ENCODE peak calls at places on chromosomes 6 and 20, in nine cellular contexts. D, S, P, X, J, H, W, Z and O are unnamed samples. For H3K4me1, the result is how much of the 10 kb centered on the place peaks cover.

GRCh38 chr6:136725124-136725523 is 67.2 kb downstream of the MAP3K5 start:
- DNase-seq in H (no peak), S (no peak), Z (no peak), J (no peak), P (no peak), X (no peak), W (no peak), D (no peak), O (no peak)

GRCh38 chr6:33746036-33746600 is 587 bp downstream of the IP6K3 start:
- DNase-seq in J (no peak), W (no peak), P (no peak), Z (peak), D (no peak), S (peak), H (no peak), X (no peak), O (peak)

GRCh38 chr20:20235681-20236080 is 132.2 kb upstream of the INSM1 start:
- DNase-seq in S (no peak), Z (no peak), W (no peak), H (no peak), P (no peak), J (no peak), X (no peak), D (no peak), O (no peak)

GRCh38 chr6:170225852-170226417 is 64.9 kb downstream of the DLL1 start:
- DNase-seq in J (no peak), P (peak), H (no peak), D (no peak), X (peak), Z (peak), S (no peak), W (no peak), O (no peak)

GRCh38 chr6:28003661-28004060 is 46.6 kb downstream of the OR2B6 start:
- DNase-seq in W (no peak), J (no peak), S (no peak), H (no peak), D (no peak), Z (no peak), X (no peak), P (no peak), O (no peak)

GRCh38 chr6:1538810-1539482 is 70.8 kb upstream of the FOXC1 start:
- DNase-seq in D (no peak), J (no peak), W (no peak), S (peak), H (no peak), Z (peak), P (no peak), X (no peak), O (no peak)

GRCh38 chr6:39221746-39222641 is 7.3 kb downstream of the KCNK5 start:
- DNase-seq in Z (no peak), P (no peak), J (no peak), H (no peak), D (no peak), X (no peak), S (no peak), W (no peak), O (no peak)

GRCh38 chr6:43941174-43941573 is 171.2 kb downstream of the VEGFA start:
- DNase-seq in S (no peak), W (no peak), H (no peak), X (no peak), P (no peak), Z (no peak), D (no peak), J (no peak), O (no peak)

GRCh38 chr6:135600086-135600702 is 102.7 kb upstream of the AHI1 start:
- DNase-seq in P (peak), W (no peak), D (no peak), S (no peak), Z (no peak), X (no peak), H (no peak), J (no peak), O (no peak)

GRCh38 chr20:56504373-56505005 is 20.1 kb upstream of the FAM209A start:
- DNase-seq in X (no peak), S (no peak), J (no peak), P (no peak), H (no peak), D (no peak), Z (no peak), W (peak), O (no peak)

GRCh38 chr6:2999005-2999620 is 581 bp upstream of the NQO2 start:
- DNase-seq in S (no peak), Z (peak), J (peak), P (no peak), X (peak), W (no peak), D (no peak), H (peak), O (peak)

GRCh38 chr20:48898210-48898609 is 23.3 kb upstream of the ARFGEF2 start:
- DNase-seq in S (no peak), P (no peak), J (no peak), X (no peak), D (no peak), H (no peak), W (no peak), Z (no peak), O (no peak)

GRCh38 chr6:42086665-42087050 is 36.3 kb downstream of the TAF8 start:
- DNase-seq in X (no peak), S (no peak), H (no peak), J (no peak), Z (no peak), P (no peak), W (no peak), D (no peak), O (no peak)

GRCh38 chr6:163415620-163416379 is 1.3 kb downstream of the QKI start:
- DNase-seq in H (peak), Z (peak), J (peak), X (peak), P (peak), W (peak), D (no peak), S (peak), O (no peak)

GRCh38 chr6:117601811-117602150 is 530 bp downstream of the GOPC start:
- DNase-seq in H (no peak), X (peak), P (no peak), S (no peak), Z (peak), J (no peak), W (no peak), D (peak), O (no peak)

GRCh38 chr6:34583461-34583860 is 27.3 kb upstream of the SPDEF start:
- DNase-seq in J (no peak), W (no peak), P (no peak), Z (no peak), D (no peak), H (no peak), X (no peak), S (no peak), O (no peak)

GRCh38 chr6:134345780-134346179 is 27.9 kb upstream of the SGK1 start:
- DNase-seq in H (no peak), J (no peak), X (no peak), S (peak), Z (peak), P (peak), W (no peak), D (no peak), O (peak)

GRCh38 chr20:53370345-53370961 is 223.2 kb downstream of the ZNF217 start:
- DNase-seq in W (no peak), Z (no peak), X (no peak), S (no peak), D (peak), H (no peak), J (no peak), P (no peak), O (no peak)

GRCh38 chr6:85360794-85361642 is 88.9 kb upstream of the NT5E start:
- DNase-seq in J (peak), P (no peak), S (no peak), W (no peak), H (no peak), X (peak), Z (no peak), D (no peak), O (no peak)

GRCh38 chr6:116335612-116336011 is 35.1 kb upstream of the DSE start:
- DNase-seq in H (no peak), D (no peak), J (no peak), X (no peak), W (no peak), S (no peak), Z (no peak), P (no peak), O (no peak)

GRCh38 chr6:90294989-90295853 is 1.4 kb downstream of the BACH2 start:
- DNase-seq in X (peak), H (peak), J (peak), W (peak), S (peak), Z (peak), P (peak), D (peak), O (no peak)
- TF ChIP-seq CTCF in X (no peak), H (peak), J (no peak), W (peak), S (no peak), Z (no peak), P (no peak), D (no peak), O (no peak)

GRCh38 chr20:47506850-47507249 is 5.2 kb downstream of the NCOA3 start:
- DNase-seq in X (no peak), J (no peak), S (no peak), H (no peak), D (no peak), Z (no peak), P (no peak), W (no peak), O (no peak)

GRCh38 chr20:47509685-47510084 is 8.0 kb downstream of the NCOA3 start:
- DNase-seq in S (no peak), D (no peak), J (no peak), H (no peak), X (no peak), Z (no peak), P (no peak), W (no peak), O (no peak)

GRCh38 chr20:47509104-47509661 is 7.5 kb downstream of the NCOA3 start:
- DNase-seq in J (no peak), W (no peak), D (no peak), X (no peak), H (no peak), P (no peak), Z (no peak), S (no peak), O (no peak)

GRCh38 chr20:47506335-47506734 is 4.6 kb downstream of the NCOA3 start:
- DNase-seq in X (no peak), H (no peak), D (no peak), W (no peak), J (no peak), Z (no peak), P (no peak), S (no peak), O (no peak)

GRCh38 chr20:47508228-47508752 is 6.6 kb downstream of the NCOA3 start:
- DNase-seq in W (no peak), Z (no peak), D (no peak), H (no peak), J (no peak), S (no peak), P (no peak), X (no peak), O (no peak)
- H3K4me3 ChIP-seq in W (no peak), Z (no peak), D (no peak), H (no peak), J (no peak), S (no peak), P (no peak), X (no peak), O (no peak)

GRCh38 chr20:3798405-3798768 is 2.3 kb downstream of the CDC25B start:
- DNase-seq in H (peak), D (no peak), S (no peak), J (no peak), Z (no peak), X (no peak), W (no peak), P (no peak), O (no peak)
- H3K4me1 ChIP-seq in H (half or more), D (under half), S (under half), J (under half), Z (under half), X (under half), W (under half), P (under half), O (under half)

GRCh38 chr6:68958327-68958726 is 323.2 kb downstream of the ADGRB3 start:
- DNase-seq in D (no peak), Z (no peak), S (no peak), J (no peak), W (peak), X (no peak), H (no peak), P (no peak), O (no peak)
- TF ChIP-seq CTCF in D (no peak), Z (no peak), S (no peak), J (no peak), W (peak), X (no peak), H (no peak), P (no peak), O (peak)

GRCh38 chr6:16137451-16137801 is 8.5 kb downstream of the MYLIP start:
- DNase-seq in X (no peak), S (no peak), D (no peak), Z (no peak), J (no peak), W (no peak), H (no peak), P (no peak), O (no peak)

GRCh38 chr6:16136536-16137450 is 7.9 kb downstream of the MYLIP start:
- DNase-seq in Z (peak), J (no peak), H (no peak), S (no peak), W (no peak), P (no peak), D (no peak), X (no peak), O (no peak)

GRCh38 chr6:16134430-16134829 is 5.5 kb downstream of the MYLIP start:
- DNase-seq in Z (no peak), S (no peak), H (no peak), J (no peak), W (no peak), P (no peak), D (no peak), X (no peak), O (no peak)

GRCh38 chr6:16135078-16135477 is 6.2 kb downstream of the MYLIP start:
- DNase-seq in H (no peak), P (no peak), Z (no peak), X (no peak), W (no peak), J (no peak), S (no peak), D (no peak), O (no peak)

DNA sequence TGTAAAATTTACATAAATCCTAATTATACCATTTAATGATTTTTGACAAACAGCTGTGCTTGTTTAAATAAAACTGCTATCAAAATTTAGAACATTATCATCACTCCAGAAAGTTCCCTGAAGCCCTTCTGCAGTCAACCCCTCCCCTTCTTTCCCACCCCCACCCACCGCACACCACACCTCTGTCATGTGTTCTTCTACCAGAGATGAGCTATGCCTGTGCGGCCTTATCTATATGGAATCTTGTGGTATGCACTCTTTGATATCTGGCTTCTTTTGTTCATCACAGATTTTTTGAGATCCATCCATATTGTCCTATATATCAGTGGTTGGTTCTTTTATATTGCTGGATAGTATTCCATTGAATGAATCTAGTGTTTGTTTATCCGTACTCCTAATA is 7.2 kb downstream of the MYLIP start:
- DNase-seq in W (no peak), J (no peak), S (no peak), D (no peak), Z (no peak), P (no peak), H (no peak), X (no peak), O (no peak)
- H3K4me3 ChIP-seq in W (no peak), J (no peak), S (no peak), D (no peak), Z (peak), P (no peak), H (no peak), X (no peak), O (no peak)

GRCh38 chr6:128598561-128598960 is 78.2 kb upstream of the PTPRK start:
- DNase-seq in J (no peak), Z (no peak), H (no peak), X (no peak), P (no peak), W (no peak), D (no peak), S (no peak), O (no peak)
- H3K4me1 ChIP-seq in J (under half), Z (under half), H (under half), X (under half), P (under half), W (under half), D (under half), S (under half), O (under half)

GRCh38 chr20:62707981-62708521 is 585 bp upstream of the NTSR1 start:
- DNase-seq in D (no peak), J (no peak), S (no peak), W (no peak), Z (peak), H (no peak), X (no peak), P (no peak), O (no peak)
- TF ChIP-seq CTCF in D (no peak), J (no peak), S (no peak), W (peak), Z (no peak), H (no peak), X (no peak), P (no peak), O (no peak)

GRCh38 chr20:12927489-12927888 is 81.3 kb upstream of the SPTLC3 start:
- DNase-seq in J (no peak), D (no peak), H (no peak), S (no peak), W (no peak), Z (no peak), X (no peak), P (no peak), O (no peak)

GRCh38 chr20:12928358-12928754 is 80.4 kb upstream of the SPTLC3 start:
- DNase-seq in H (no peak), W (no peak), D (no peak), X (no peak), S (no peak), Z (no peak), J (no peak), P (no peak), O (no peak)

GRCh38 chr20:12925863-12926547 is 82.8 kb upstream of the SPTLC3 start:
- DNase-seq in J (no peak), D (no peak), S (no peak), Z (no peak), H (no peak), P (no peak), X (no peak), W (peak), O (no peak)

GRCh38 chr20:12924126-12924525 is 84.6 kb upstream of the SPTLC3 start:
- DNase-seq in S (no peak), H (no peak), D (no peak), J (no peak), W (no peak), X (no peak), P (no peak), Z (no peak), O (no peak)

DNA sequence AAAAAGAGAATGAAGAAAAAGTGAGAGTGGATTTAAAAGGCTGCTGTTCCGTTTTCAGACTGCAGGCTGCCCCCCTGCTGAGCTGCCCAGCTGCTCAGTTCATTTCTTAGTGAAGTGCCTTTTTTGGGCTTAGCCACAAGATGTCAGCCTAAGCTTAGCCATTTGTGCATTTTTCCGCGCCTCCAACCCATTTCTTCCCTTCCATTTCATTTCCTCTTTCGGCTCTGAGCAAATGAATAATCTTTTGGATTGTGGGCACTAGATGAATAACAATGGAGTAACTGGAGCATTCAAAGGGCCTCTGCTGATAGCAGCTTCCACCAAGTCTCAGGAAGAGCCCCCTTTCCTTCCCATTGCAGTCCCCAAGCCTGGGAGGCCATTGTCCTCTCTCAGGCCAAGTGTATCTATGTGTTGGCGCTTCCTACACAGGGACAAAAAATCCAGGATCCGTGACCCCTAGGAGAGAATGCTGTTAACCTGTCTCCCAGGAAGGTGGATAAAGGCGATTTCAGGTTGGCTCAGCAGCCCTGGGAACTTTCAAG is 83.5 kb upstream of the SPTLC3 start:
- DNase-seq in S (peak), X (peak), W (peak), D (peak), Z (no peak), H (no peak), J (peak), P (peak), O (no peak)
- H3K4me3 ChIP-seq in S (no peak), X (no peak), W (no peak), D (no peak), Z (no peak), H (no peak), J (no peak), P (no peak), O (peak)

GRCh38 chr6:11209941-11210340 is 22.5 kb downstream of the NEDD9 start:
- DNase-seq in Z (no peak), H (no peak), X (no peak), J (no peak), D (no peak), S (no peak), W (no peak), P (no peak), O (no peak)

GRCh38 chr6:11209369-11209768 is 23.1 kb downstream of the NEDD9 start:
- DNase-seq in P (no peak), S (no peak), Z (no peak), D (no peak), H (no peak), X (no peak), W (no peak), J (no peak), O (no peak)

GRCh38 chr6:11212625-11213024 is 19.8 kb downstream of the NEDD9 start:
- DNase-seq in D (no peak), J (peak), S (peak), W (no peak), Z (peak), P (no peak), X (no peak), H (no peak), O (peak)

GRCh38 chr6:11210386-11211138 is 21.9 kb downstream of the NEDD9 start:
- DNase-seq in X (no peak), S (no peak), P (no peak), W (no peak), D (no peak), Z (no peak), H (no peak), J (no peak), O (no peak)

GRCh38 chr6:11211235-11211634 is 21.2 kb downstream of the NEDD9 start:
- DNase-seq in X (no peak), D (no peak), J (no peak), Z (no peak), P (no peak), W (no peak), S (no peak), H (no peak), O (no peak)
- H3K4me1 ChIP-seq in X (under half), D (under half), J (under half), Z (half or more), P (under half), W (half or more), S (half or more), H (half or more), O (under half)